ENCODE peak calls at places on chromosome 10, in ten cellular contexts. T is tibial nerve, F is MM.1S, E is coronary artery, N is spleen, K is pancreas, A is GM12865, S is GM10248, D is IMR-90, J is NB4. X is an unnamed sample.
A peak's percentile ranks its signal among the peaks of the same experiment; 100 is the strongest.

GRCh38 chr10:61899045-61899444 is 2.5 kb upstream of the ARID5B start:
- DNase-seq in T (no peak), F (peak; percentile 53), E (no peak), N (no peak), K (no peak), A (peak; percentile 38), S (no peak), D (peak; percentile 85), J (peak; percentile 70), X (no peak)

GRCh38 chr10:48594799-48595198 is 10.1 kb downstream of the ARHGAP22 start:
- DNase-seq in T (no peak), F (no peak), E (no peak), N (no peak), K (no peak), A (no peak), S (no peak), D (no peak), J (peak; percentile 68), X (no peak)

GRCh38 chr10:16894834-16895233 is 77.6 kb upstream of the RSU1 start:
- DNase-seq in T (no peak), F (no peak), E (no peak), N (no peak), K (no peak), A (no peak), S (no peak), D (no peak), J (no peak), X (no peak)

GRCh38 chr10:87740232-87740631 is 77.8 kb downstream of the ATAD1 start:
- DNase-seq in T (no peak), F (no peak), E (no peak), N (no peak), K (no peak), A (no peak), S (no peak), D (peak; percentile 85), J (peak; percentile 85), X (no peak)

GRCh38 chr10:71333154-71333887 is 14.3 kb downstream of the SLC29A3 start:
- DNase-seq in T (no peak), F (no peak), E (no peak), N (no peak), K (peak; percentile 41), A (no peak), S (peak; percentile 42), D (no peak), J (peak; percentile 59), X (no peak)

GRCh38 chr10:124354411-124355382 is 64.0 kb downstream of the OAT start:
- DNase-seq in T (peak; percentile 48), F (peak; percentile 48), E (peak; percentile 78), N (peak; percentile 79), K (no peak), A (peak; percentile 40), S (no peak), D (peak; percentile 38), J (peak; percentile 92), X (no peak)

GRCh38 chr10:90944759-90945158 is 23.9 kb upstream of the ANKRD1 start:
- DNase-seq in T (no peak), F (no peak), E (no peak), N (no peak), K (no peak), A (no peak), S (no peak), D (no peak), J (no peak), X (no peak)

GRCh38 chr10:5869156-5869555 is 20.5 kb downstream of the ANKRD16 start:
- DNase-seq in T (no peak), F (no peak), E (no peak), N (no peak), K (no peak), A (no peak), S (no peak), D (no peak), J (no peak), X (no peak)

GRCh38 chr10:76632158-76633051 is 1005.2 kb downstream of the KCNMA1 start:
- DNase-seq in T (no peak), F (peak; percentile 35), E (no peak), N (no peak), K (peak; percentile 52), A (peak; percentile 19), S (no peak), D (no peak), J (peak; percentile 18), X (no peak)

GRCh38 chr10:86348321-86349210 is 18.0 kb downstream of the GRID1 start:
- DNase-seq in T (no peak), F (no peak), E (no peak), N (peak; percentile 76), K (no peak), A (no peak), S (no peak), D (no peak), J (no peak), X (no peak)

GRCh38 chr10:36578306-36578705 is 547.1 kb upstream of the ANKRD30A start:
- DNase-seq in T (no peak), F (no peak), E (no peak), N (no peak), K (no peak), A (no peak), S (no peak), D (peak; percentile 88), J (no peak), X (no peak)

GRCh38 chr10:36779238-36779846 is 346.1 kb upstream of the ANKRD30A start:
- DNase-seq in T (no peak), F (no peak), E (no peak), N (no peak), K (no peak), A (no peak), S (no peak), D (peak; percentile 81), J (peak; percentile 32), X (peak; percentile 38)

GRCh38 chr10:50932113-50932512 is 46.7 kb upstream of the A1CF start:
- DNase-seq in T (no peak), F (no peak), E (no peak), N (no peak), K (peak; percentile 38), A (no peak), S (no peak), D (peak; percentile 2), J (no peak), X (no peak)

GRCh38 chr10:32684291-32684690 is 238.4 kb downstream of the CCDC7 start:
- DNase-seq in T (no peak), F (no peak), E (no peak), N (no peak), K (no peak), A (no peak), S (no peak), D (no peak), J (no peak), X (no peak)

GRCh38 chr10:84196083-84196482 is 1.7 kb downstream of the CDHR1 start:
- DNase-seq in T (no peak), F (no peak), E (no peak), N (no peak), K (no peak), A (no peak), S (no peak), D (no peak), J (peak; percentile 44), X (no peak)

GRCh38 chr10:109773818-109774440 is 149.4 kb downstream of the XPNPEP1 start:
- DNase-seq in T (no peak), F (peak; percentile 20), E (no peak), N (no peak), K (no peak), A (peak; percentile 34), S (peak; percentile 18), D (peak; percentile 43), J (peak; percentile 46), X (no peak)

GRCh38 chr10:85544956-85545355 is 821.6 kb downstream of the GRID1 start:
- DNase-seq in T (no peak), F (no peak), E (no peak), N (no peak), K (no peak), A (no peak), S (no peak), D (no peak), J (no peak), X (no peak)

GRCh38 chr10:5945561-5946418 is 31.6 kb downstream of the IL15RA start:
- DNase-seq in T (no peak), F (no peak), E (peak; percentile 89), N (peak; percentile 84), K (no peak), A (no peak), S (no peak), D (peak; percentile 97), J (peak; percentile 37), X (no peak)

GRCh38 chr10:86022906-86023305 is 343.7 kb downstream of the GRID1 start:
- DNase-seq in T (no peak), F (no peak), E (no peak), N (no peak), K (no peak), A (no peak), S (no peak), D (no peak), J (no peak), X (no peak)

GRCh38 chr10:88963318-88963717 is 10.7 kb upstream of the ACTA2 start:
- DNase-seq in T (no peak), F (no peak), E (no peak), N (no peak), K (no peak), A (no peak), S (no peak), D (no peak), J (no peak), X (no peak)
- TF ChIP-seq CTCF in T (no peak), F (peak; percentile 18), E (no peak), N (no peak), K (no peak), A (no peak), S (no peak), D (no peak), J (no peak), X (no peak)

GRCh38 chr10:108691126-108691525 is 1232.2 kb downstream of the XPNPEP1 start:
- DNase-seq in T (no peak), F (no peak), E (no peak), N (no peak), K (no peak), A (no peak), S (no peak), D (no peak), J (no peak), X (no peak)
- TF ChIP-seq CTCF in T (no peak), F (no peak), E (no peak), N (no peak), K (no peak), A (peak; percentile 1), S (no peak), D (no peak), J (no peak), X (no peak)

GRCh38 chr10:79179404-79180309 is 110.9 kb downstream of the ZMIZ1 start:
- DNase-seq in T (no peak), F (no peak), E (no peak), N (no peak), K (no peak), A (no peak), S (no peak), D (no peak), J (no peak), X (no peak)
- TF ChIP-seq CTCF in T (no peak), F (no peak), E (no peak), N (no peak), K (no peak), A (no peak), S (no peak), D (peak; percentile 16), J (no peak), X (no peak)

DNA sequence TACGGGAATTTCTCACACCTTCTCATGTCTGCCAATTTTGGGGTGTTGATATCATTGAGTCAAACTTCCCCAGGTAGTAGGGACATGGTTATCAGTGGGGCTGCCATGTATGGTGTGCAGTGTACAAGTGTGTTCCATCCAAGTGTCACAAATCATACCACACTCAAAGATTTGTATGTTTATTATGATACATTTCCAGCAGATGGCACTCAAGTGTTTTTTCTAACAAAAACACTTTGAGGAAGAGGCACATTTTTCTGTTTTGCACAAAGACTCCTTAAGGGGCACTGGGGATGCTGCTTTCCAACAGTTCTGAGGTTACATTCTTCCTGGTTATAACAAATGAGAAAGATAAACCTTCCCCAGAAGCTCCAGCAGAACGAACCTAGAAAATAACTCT is 414.5 kb downstream of the REEP3 start:
- DNase-seq in T (no peak), F (peak; percentile 30), E (no peak), N (no peak), K (no peak), A (peak; percentile 8), S (no peak), D (no peak), J (peak; percentile 36), X (no peak)
- TF ChIP-seq CTCF in T (no peak), F (peak; percentile 25), E (no peak), N (no peak), K (no peak), A (no peak), S (peak; percentile 20), D (no peak), J (no peak), X (no peak)

X was measured in D721Med.